ENCODE peak calls at places on chromosome X, in four cellular contexts. A is A549; W is CD8-positive, alpha-beta memory T cell; X is left lung. V is an unnamed sample.

GRCh38 chrX:20029728-20030127 is 38.9 kb upstream of the BCLAF3 start:
- DNase-seq in X (no peak), A (peak), W (no peak), V (no peak)

GRCh38 chrX:22349116-22349515 is 76.4 kb downstream of the CBLL2 start:
- DNase-seq in X (no peak), A (no peak), W (no peak), V (no peak)

GRCh38 chrX:15946783-15947550 is 92.4 kb upstream of the AP1S2 start:
- DNase-seq in X (no peak), W (no peak), A (peak), V (no peak)

GRCh38 chrX:41265615-41266014 is 68.3 kb upstream of the DDX3X start:
- DNase-seq in X (no peak), W (peak), A (peak), V (no peak)

GRCh38 chrX:131671714-131672113 is 127.8 kb downstream of the OR13H1 start:
- DNase-seq in W (no peak), X (no peak), A (no peak), V (no peak)

GRCh38 chrX:70452143-70452733 is 7.6 kb downstream of the DLG3 start:
- DNase-seq in W (peak), A (peak), X (peak), V (peak)

GRCh38 chrX:7586126-7586525 is 256.8 kb upstream of the VCX start:
- DNase-seq in X (no peak), A (no peak), W (no peak), V (no peak)

GRCh38 chrX:150968862-150969720 is 14.0 kb upstream of the HMGB3 start:
- DNase-seq in A (no peak), X (no peak), W (no peak), V (no peak)

GRCh38 chrX:109783712-109784109 is 50.7 kb upstream of the ACSL4 start:
- DNase-seq in A (no peak), W (no peak), X (no peak), V (no peak)
- H3K27ac ChIP-seq in A (no peak), W (no peak), X (no peak), V (peak)

GRCh38 chrX:644304-645023 is 13.9 kb downstream of the SHOX start:
- DNase-seq in X (no peak), A (no peak), W (no peak), V (no peak)
- H3K4me3 ChIP-seq in X (no peak), A (no peak), W (no peak), V (no peak)

GRCh38 chrX:10011991-10012390 is 44.8 kb downstream of the CLDN34 start:
- DNase-seq in A (peak), W (no peak), X (no peak), V (no peak)
- H3K27ac ChIP-seq in A (peak), W (no peak), X (no peak), V (peak)

GRCh38 chrX:153974003-153974725 is 1.6 kb downstream of the TMEM187 start:
- DNase-seq in A (no peak), W (no peak), X (peak), V (no peak)
- H3K4me3 ChIP-seq in A (peak), W (peak), X (no peak), V (no peak)

GRCh38 chrX:72554448-72555140 is 18.0 kb downstream of the HDAC8 start:
- DNase-seq in W (no peak), A (peak), X (no peak), V (no peak)
- H3K27ac ChIP-seq in W (no peak), A (peak), X (no peak), V (no peak)

DNA sequence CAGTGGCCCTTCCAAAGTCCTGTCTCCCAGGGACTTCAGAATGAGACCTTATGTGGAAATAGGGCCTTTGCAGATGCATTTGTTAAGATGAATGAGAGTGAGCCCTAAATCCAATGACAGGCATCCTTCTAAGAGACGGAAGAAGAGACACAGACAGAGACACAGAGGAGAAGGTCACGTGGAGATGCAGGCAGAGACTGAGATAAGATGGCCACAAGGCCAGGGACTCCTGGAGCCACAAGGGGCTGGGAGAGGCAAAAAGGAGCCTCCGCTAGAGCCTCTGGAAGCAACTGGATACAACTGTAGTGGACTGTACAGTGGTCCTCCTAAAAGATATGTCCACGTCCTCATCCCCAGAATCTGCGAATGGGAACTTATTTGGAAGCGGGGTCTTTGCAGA is 19.0 kb upstream of the CD99 start:
- DNase-seq in A (no peak), X (no peak), W (no peak), V (no peak)
- H3K4me3 ChIP-seq in A (no peak), X (no peak), W (no peak), V (no peak)

DNA sequence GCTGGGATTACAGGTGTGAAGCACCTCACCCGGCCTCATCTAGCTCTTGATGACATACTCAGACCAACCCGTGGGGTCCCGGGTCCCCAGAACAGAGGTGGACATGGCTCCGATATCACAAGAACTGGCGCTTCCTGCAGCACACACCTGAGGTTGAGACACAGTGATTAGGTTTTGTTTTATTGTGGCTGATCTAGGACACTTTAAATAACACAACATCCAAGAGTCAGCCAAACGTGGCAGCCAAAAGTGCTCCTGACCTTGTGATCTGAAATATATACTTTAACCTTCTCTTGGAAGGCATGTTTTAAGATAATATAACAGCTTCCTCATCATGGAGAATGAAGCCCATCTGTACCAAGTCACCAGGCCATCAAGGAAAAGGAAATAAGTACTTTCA is 198.9 kb downstream of the DHRSX start:
- DNase-seq in X (no peak), W (no peak), A (no peak), V (no peak)
- H3K27ac ChIP-seq in X (no peak), W (no peak), A (no peak), V (no peak)

DNA sequence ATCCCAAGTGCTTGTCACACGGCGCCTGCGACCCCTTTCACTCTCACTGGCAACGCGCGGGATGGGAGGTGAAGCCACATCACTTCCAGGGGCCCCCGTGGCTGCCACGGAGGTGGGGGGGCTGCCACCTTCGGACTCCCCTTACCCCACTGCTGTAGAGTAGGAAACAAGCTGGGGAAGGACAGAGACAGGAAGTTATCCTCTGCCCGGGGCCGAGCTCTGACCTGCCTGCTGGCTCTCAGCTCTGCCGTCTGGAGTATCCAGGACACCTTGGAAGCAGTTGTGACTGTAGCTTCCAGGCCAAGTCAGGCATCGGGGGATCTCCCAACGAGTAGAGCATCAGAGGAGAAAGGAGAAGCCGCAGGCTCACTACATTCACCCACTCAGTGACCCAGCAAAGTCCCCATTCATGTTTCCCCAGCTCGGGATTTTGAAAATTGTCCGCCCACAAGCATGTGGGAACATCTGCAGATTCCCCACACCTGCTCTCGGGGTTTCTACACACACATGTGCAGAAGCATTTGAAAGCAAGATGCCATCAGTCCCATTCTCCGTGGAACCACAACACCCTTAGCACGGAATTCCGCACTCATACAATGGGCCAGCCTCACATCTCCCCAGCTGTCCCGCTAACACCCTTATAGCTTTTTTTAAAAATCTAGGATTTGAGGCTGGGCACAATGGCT is 10.8 kb downstream of the PDZD4 start:
- DNase-seq in X (no peak), W (no peak), A (no peak), V (no peak)
- H3K4me3 ChIP-seq in X (peak), W (no peak), A (peak), V (peak)

DNA sequence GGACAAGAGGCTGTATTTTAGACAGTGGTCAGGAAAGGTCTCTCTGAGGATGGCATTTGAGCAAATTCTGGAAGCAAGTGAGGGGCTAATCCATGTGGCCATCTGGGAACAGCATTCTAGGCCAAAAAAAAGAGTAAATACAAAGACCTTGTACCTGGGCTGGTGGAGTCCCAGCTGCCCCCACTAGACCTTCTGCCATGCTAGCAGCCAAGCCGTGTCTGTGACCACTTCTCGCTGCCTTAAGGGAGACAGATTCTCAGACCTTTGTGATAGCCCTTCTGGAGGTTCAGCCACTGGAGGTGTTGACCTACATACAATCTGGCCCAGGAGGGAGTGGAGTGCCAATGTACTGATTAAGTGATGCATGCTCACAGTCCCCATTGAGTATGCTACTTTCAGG is 506.2 kb downstream of the MID1IP1 start:
- DNase-seq in X (no peak), A (no peak), W (no peak), V (no peak)
- H3K27ac ChIP-seq in X (no peak), A (no peak), W (no peak), V (no peak)

V was measured in heart right ventricle.